ENCODE peak calls at places on chromosomes 16 and 17, in four cellular contexts. W is left ventricle myocardium inferior, H is vagina, C is WTC11. B is an unnamed sample.

GRCh38 chr16:8627456-8627855 is 6.0 kb downstream of the METTL22 start:
- DNase-seq in W (no peak), H (no peak), C (no peak), B (no peak)

GRCh38 chr16:81817296-81817695 is 38.2 kb downstream of the PLCG2 start:
- DNase-seq in W (no peak), H (no peak), C (no peak), B (no peak)

GRCh38 chr17:31291820-31292219 is 5.2 kb downstream of the OMG start:
- DNase-seq in W (no peak), H (no peak), C (no peak), B (no peak)

GRCh38 chr16:66511615-66512500 is 38.1 kb downstream of the TK2 start:
- DNase-seq in W (no peak), H (no peak), C (peak), B (no peak)

GRCh38 chr17:38667099-38667786 is 7.5 kb downstream of the EPOP start:
- DNase-seq in W (peak), H (no peak), C (peak), B (peak)

GRCh38 chr17:30405161-30405560 is 26.4 kb downstream of the CPD start:
- DNase-seq in W (no peak), H (no peak), C (no peak), B (no peak)

GRCh38 chr16:3819741-3820724 is 60.5 kb downstream of the CREBBP start:
- DNase-seq in W (no peak), H (no peak), C (no peak), B (peak)

GRCh38 chr16:75477680-75478473 is 13.4 kb upstream of the TMEM170A start:
- DNase-seq in W (no peak), H (no peak), C (no peak), B (no peak)

GRCh38 chr17:13120864-13121263 is 103.0 kb upstream of the ELAC2 start:
- DNase-seq in W (no peak), H (no peak), C (no peak), B (no peak)

GRCh38 chr16:2532494-2533141 is 1.4 kb upstream of the CEMP1 start:
- DNase-seq in W (peak), H (no peak), C (peak), B (no peak)

GRCh38 chr17:56913000-56913866 is 616 bp downstream of the TRIM25 start:
- DNase-seq in W (no peak), H (no peak), C (peak), B (no peak)

GRCh38 chr17:11996722-11997146 is 541 bp downstream of the ZNF18 start:
- DNase-seq in W (no peak), H (no peak), C (no peak), B (no peak)

GRCh38 chr16:8962393-8963009 is 1.2 kb downstream of the USP7 start:
- DNase-seq in W (no peak), H (no peak), C (no peak), B (no peak)

GRCh38 chr17:76261421-76262215 is 3.5 kb upstream of the UBALD2 start:
- DNase-seq in W (no peak), H (no peak), C (no peak), B (no peak)

GRCh38 chr17:67239597-67239996 is 5.4 kb downstream of the HELZ start:
- DNase-seq in W (no peak), H (no peak), C (no peak), B (peak)

GRCh38 chr17:76405967-76406647 is 21.7 kb downstream of the SPHK1 start:
- DNase-seq in W (peak), H (no peak), C (no peak), B (no peak)

GRCh38 chr17:45782889-45783592 is 1.1 kb upstream of the CRHR1 start:
- DNase-seq in W (no peak), H (no peak), C (peak), B (no peak)

GRCh38 chr17:79750650-79751545 is 20.2 kb downstream of the ENPP7 start:
- DNase-seq in W (no peak), H (no peak), C (no peak), B (no peak)

GRCh38 chr17:71163121-71163812 is 957.6 kb upstream of the SOX9 start:
- DNase-seq in W (no peak), H (no peak), C (no peak), B (no peak)

GRCh38 chr17:38742431-38743308 is 5.5 kb downstream of the PCGF2 start:
- DNase-seq in W (no peak), H (no peak), C (no peak), B (no peak)

GRCh38 chr17:3885970-3886369 is 6.9 kb downstream of the CAMKK1 start:
- DNase-seq in W (no peak), H (no peak), C (no peak), B (no peak)

GRCh38 chr17:49496183-49496865 is 1.2 kb downstream of the NGFR start:
- DNase-seq in W (peak), H (no peak), C (peak), B (no peak)

GRCh38 chr16:84052071-84052622 is 9.6 kb upstream of the SLC38A8 start:
- DNase-seq in W (no peak), H (no peak), C (no peak), B (no peak)

GRCh38 chr17:28159924-28160323 is 117.4 kb downstream of the NLK start:
- DNase-seq in W (no peak), H (no peak), C (no peak), B (no peak)

GRCh38 chr17:57671546-57672204 is 73.4 kb downstream of the CCDC182 start:
- DNase-seq in W (peak), H (peak), C (peak), B (peak)

GRCh38 chr17:31688704-31689103 is 170.3 kb downstream of the COPRS start:
- DNase-seq in W (no peak), H (no peak), C (no peak), B (no peak)

GRCh38 chr17:9676084-9676483 is 30.8 kb downstream of the USP43 start:
- DNase-seq in W (no peak), H (no peak), C (no peak), B (no peak)

GRCh38 chr16:3467920-3468319 is 24.4 kb downstream of the NAA60 start:
- DNase-seq in W (no peak), H (no peak), C (no peak), B (no peak)

GRCh38 chr17:34713687-34714086 is 134.3 kb downstream of the TMEM132E start:
- DNase-seq in W (no peak), H (peak), C (no peak), B (no peak)

GRCh38 chr17:59165933-59166342 is 10.4 kb downstream of the PRR11 start:
- DNase-seq in W (no peak), H (no peak), C (peak), B (no peak)

GRCh38 chr17:34361478-34362061 is 1.5 kb downstream of the CCL1 start:
- DNase-seq in W (peak), H (no peak), C (peak), B (peak)

GRCh38 chr17:52762147-52762793 is 603.8 kb upstream of the CA10 start:
- DNase-seq in W (no peak), H (no peak), C (no peak), B (no peak)

GRCh38 chr17:15741624-15742023 is 9.5 kb downstream of the TBC1D26 start:
- DNase-seq in W (no peak), H (peak), C (no peak), B (no peak)

GRCh38 chr17:65401581-65401980 is 159.9 kb downstream of the AXIN2 start:
- DNase-seq in W (no peak), H (no peak), C (no peak), B (no peak)

GRCh38 chr17:54903375-54903774 is 2.7 kb downstream of the TOM1L1 start:
- DNase-seq in W (peak), H (no peak), C (no peak), B (no peak)

GRCh38 chr17:81737947-81738800 is 26.1 kb downstream of the SLC25A10 start:
- DNase-seq in W (no peak), H (no peak), C (no peak), B (no peak)

GRCh38 chr16:14362774-14363371 is 267.2 kb downstream of the PARN start:
- DNase-seq in W (no peak), H (no peak), C (no peak), B (no peak)

GRCh38 chr16:69176033-69176780 is 10.8 kb upstream of the SNTB2 start:
- DNase-seq in W (no peak), H (no peak), C (no peak), B (peak)
- TF ChIP-seq CTCF in W (no peak), H (no peak), C (no peak), B (no peak)

GRCh38 chr16:85172465-85173071 is 60.3 kb upstream of the CIBAR2 start:
- DNase-seq in W (no peak), H (no peak), C (peak), B (no peak)
- TF ChIP-seq CTCF in W (peak), H (no peak), C (no peak), B (peak)

GRCh38 chr17:63571632-63572310 is 21.5 kb downstream of the DCAF7 start:
- DNase-seq in W (no peak), H (no peak), C (no peak), B (peak)

GRCh38 chr17:63578027-63578768 is 22.5 kb upstream of the TACO1 start:
- DNase-seq in W (no peak), H (no peak), C (no peak), B (no peak)

GRCh38 chr17:63568563-63568962 is 18.3 kb downstream of the DCAF7 start:
- DNase-seq in W (no peak), H (no peak), C (no peak), B (no peak)

GRCh38 chr17:63578769-63579111 is 22.0 kb upstream of the TACO1 start:
- DNase-seq in W (no peak), H (no peak), C (no peak), B (no peak)

DNA sequence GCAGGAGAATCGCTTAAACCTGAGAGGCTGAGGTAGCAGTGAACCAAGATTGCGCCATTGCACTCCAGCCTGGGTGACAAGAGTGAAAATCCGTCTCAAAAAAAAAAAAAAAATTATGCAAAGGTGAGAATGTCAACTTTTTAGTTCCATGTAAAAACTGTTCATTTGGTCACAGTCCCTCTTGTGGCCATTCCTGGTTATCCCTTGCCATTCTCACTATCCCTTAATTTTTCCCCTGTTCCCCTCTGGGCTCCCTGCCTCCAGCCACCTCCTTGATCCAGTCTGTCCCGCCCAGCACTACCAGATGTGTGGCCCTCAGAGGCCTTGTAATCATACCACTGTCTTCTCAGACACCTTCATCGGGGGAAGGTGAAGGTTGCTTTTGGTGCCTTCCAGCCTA is 23.4 kb downstream of the DCAF7 start:
- DNase-seq in W (no peak), H (no peak), C (peak), B (no peak)
- TF ChIP-seq CTCF in W (peak), H (no peak), C (peak), B (peak)

DNA sequence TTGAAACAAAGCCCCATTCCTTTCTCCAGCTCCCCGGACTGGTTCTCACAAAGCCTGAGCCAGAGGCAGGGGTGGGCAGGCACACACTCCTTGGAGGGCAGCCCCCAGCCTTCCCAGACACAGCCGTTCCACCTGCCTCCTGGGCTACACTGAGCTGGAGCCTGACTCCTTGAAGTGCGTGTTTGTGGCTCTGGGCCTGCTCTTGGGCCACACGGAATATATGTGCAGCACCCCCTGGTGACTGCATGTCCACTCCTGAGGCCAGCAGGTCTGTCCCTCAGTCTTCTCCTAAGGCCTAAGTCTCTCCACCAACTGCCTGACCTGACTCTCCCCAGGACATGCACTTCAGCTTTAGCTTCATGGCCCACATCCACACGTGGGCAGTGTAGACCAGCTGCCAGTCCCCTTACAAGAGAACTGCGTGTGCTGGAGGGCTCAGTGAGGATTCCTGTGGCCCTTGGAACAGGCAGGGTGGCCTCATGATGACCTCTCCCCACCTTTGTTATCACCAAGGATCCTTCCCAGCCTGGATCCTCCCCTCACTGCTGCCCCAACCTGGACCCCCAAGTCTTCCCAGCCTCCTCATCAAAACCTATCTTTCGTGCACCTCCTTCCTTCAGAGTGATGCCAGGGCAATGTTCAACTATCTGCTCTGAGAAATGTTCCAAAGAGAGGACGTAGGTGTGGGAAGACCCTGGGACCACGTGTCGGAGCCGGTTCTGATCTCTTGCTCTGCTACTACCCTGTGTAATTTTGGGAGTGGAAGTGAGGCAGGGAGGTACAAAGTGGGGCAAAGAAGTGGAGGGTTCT is 12.4 kb upstream of the SLC6A2 start:
- DNase-seq in W (no peak), H (peak), C (no peak), B (no peak)
- TF ChIP-seq CTCF in W (peak), H (no peak), C (no peak), B (peak)

GRCh38 chr16:27080870-27081269 is 14.1 kb downstream of the C16orf82 start:
- DNase-seq in W (no peak), H (no peak), C (peak), B (no peak)
- TF ChIP-seq CTCF in W (peak), H (no peak), C (peak), B (peak)

DNA sequence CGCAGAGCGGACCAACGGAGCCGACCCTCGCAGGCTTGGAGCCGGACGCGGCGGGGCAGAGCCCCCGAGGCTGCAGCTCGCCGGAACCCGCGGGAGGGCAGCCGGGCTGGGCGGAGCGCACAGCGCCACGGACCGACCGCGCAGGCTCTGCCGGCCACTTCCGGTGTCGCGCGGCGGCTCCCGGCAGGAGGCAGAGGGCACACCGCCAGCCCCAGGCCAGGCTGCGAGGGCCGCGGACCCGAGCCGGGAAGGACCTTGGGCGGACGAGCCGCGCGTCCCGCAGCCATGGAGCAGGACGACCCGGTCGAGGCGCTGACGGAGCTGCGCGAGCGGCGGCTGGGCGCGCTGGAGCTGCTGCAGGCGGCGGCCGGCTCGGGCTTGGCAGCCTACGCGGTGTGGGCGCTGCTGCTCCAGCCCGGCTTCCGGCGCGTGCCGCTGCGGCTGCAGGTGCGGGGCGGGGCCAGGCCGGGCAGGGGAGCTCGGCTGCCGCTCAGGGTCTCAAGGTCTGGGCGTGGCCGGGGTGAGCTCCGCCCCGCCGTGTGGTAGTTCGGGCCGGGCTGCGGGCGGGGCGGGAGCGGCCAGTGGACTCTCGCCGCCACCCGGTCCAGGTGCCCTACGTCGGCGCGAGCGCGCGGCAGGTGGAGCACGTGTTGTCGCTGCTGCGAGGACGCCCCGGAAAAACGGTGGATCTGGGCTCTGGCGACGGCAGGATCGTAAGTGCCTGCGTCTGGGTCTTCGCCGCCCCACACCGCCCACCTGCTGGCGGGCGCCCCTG is at the start of gene ANTKMT:
- DNase-seq in W (peak), H (no peak), C (peak), B (no peak)
- TF ChIP-seq CTCF in W (no peak), H (no peak), C (no peak), B (no peak)

DNA sequence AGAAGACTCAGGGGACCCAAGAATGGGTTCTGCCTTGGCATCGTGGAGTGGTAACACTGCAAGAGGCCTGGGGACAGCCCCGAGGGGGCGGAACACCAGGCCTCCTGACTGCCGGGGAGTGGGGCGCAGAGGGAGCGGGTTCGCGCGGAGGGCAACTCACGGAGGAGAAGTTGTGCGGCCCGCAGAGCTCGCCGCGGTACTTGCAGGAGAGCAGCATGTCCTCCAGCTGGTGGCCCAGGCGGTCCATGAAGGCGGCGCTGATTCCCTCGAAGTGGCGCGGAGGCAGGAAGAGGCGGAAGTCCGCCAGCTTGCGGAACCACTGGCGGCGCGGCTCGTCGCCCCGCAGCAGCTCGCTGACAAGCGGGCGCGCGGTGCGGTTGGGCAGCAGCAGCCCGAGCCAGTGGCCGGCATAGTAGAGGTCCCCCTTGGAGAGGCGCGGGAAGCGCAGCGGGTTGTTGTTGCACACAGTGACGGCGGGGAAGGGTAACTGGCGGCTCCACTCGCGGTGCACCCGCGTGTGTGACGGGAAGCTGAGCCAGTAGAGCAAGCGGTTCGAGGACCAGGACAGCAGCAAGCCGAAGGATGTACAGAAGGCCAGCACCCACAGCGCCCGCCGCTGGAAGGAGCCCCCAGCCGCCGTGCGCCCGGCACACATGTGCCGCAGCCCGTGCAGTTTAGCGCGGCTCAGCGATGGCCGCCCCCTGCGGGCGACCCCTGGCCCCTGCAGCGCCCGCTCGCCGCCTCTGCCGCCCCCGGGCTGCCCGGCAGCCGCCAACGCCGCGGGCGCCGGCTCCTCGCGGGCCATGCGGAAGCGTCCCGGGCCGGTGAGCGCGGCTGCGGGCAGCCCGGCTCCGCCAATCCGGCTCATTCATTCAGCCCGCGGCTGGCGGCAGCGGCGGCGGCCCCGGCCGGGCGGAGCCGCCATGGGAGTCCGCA is 1.6 kb downstream of the ASIC2 start:
- DNase-seq in W (no peak), H (no peak), C (peak), B (no peak)
- TF ChIP-seq CTCF in W (no peak), H (no peak), C (no peak), B (no peak)

GRCh38 chr17:17591408-17592265 is at the start of gene PEMT:
- DNase-seq in W (peak), H (no peak), C (peak), B (peak)
- TF ChIP-seq CTCF in W (no peak), H (no peak), C (no peak), B (no peak)

GRCh38 chr17:8506145-8506544 is 70.5 kb downstream of the NDEL1 start:
- DNase-seq in W (peak), H (no peak), C (no peak), B (no peak)
- TF ChIP-seq CTCF in W (no peak), H (no peak), C (no peak), B (no peak)

GRCh38 chr16:89924925-89925307 is 1.8 kb downstream of the TUBB3 start:
- DNase-seq in W (no peak), H (no peak), C (no peak), B (no peak)

GRCh38 chr16:89925596-89926079 is 2.5 kb downstream of the TUBB3 start:
- DNase-seq in W (no peak), H (no peak), C (peak), B (no peak)

GRCh38 chr16:89922884-89923639 is at the start of gene TUBB3:
- DNase-seq in W (peak), H (no peak), C (peak), B (no peak)

GRCh38 chr16:89923640-89924297 is 627 bp downstream of the TUBB3 start:
- DNase-seq in W (no peak), H (no peak), C (peak), B (no peak)

GRCh38 chr16:89924298-89924924 is 1.3 kb downstream of the TUBB3 start:
- DNase-seq in W (no peak), H (no peak), C (peak), B (no peak)
- TF ChIP-seq CTCF in W (no peak), H (no peak), C (no peak), B (no peak)

B was measured in AG09309.